ENCODE peak calls at places on chromosomes 7 and 10, in five cellular contexts. One of them, this sample, is unnamed.

GRCh38 chr10:86876748-86877147 is 80.7 kb downstream of the MMRN2 start:
- DNase-seq in CD4-positive, alpha-beta T cell: no peak
- DNase-seq in HFF-Myc: peak
- DNase-seq in cardiac fibroblast: peak
- DNase-seq in GM20000: no peak
- DNase-seq in this sample: no peak

GRCh38 chr10:99958287-99958686 is 51.5 kb downstream of the DNMBP start:
- DNase-seq in CD4-positive, alpha-beta T cell: no peak
- DNase-seq in HFF-Myc: no peak
- DNase-seq in cardiac fibroblast: no peak
- DNase-seq in GM20000: no peak
- DNase-seq in this sample: no peak

GRCh38 chr10:33553951-33554571 is 219.6 kb upstream of the NRP1 start:
- DNase-seq in CD4-positive, alpha-beta T cell: no peak
- DNase-seq in HFF-Myc: no peak
- DNase-seq in cardiac fibroblast: no peak
- DNase-seq in GM20000: no peak
- DNase-seq in this sample: no peak

GRCh38 chr7:6446977-6447588 is 671 bp downstream of the DAGLB start:
- DNase-seq in CD4-positive, alpha-beta T cell: peak
- DNase-seq in HFF-Myc: peak
- DNase-seq in cardiac fibroblast: peak
- DNase-seq in GM20000: no peak
- DNase-seq in this sample: no peak

GRCh38 chr10:92594194-92594593 is 1.3 kb downstream of the KIF11 start:
- DNase-seq in CD4-positive, alpha-beta T cell: no peak
- DNase-seq in HFF-Myc: no peak
- DNase-seq in cardiac fibroblast: peak
- DNase-seq in GM20000: no peak
- DNase-seq in this sample: no peak

GRCh38 chr7:77651544-77652162 is 44.6 kb upstream of the RSBN1L start:
- DNase-seq in CD4-positive, alpha-beta T cell: no peak
- DNase-seq in HFF-Myc: no peak
- DNase-seq in cardiac fibroblast: peak
- DNase-seq in GM20000: peak
- DNase-seq in this sample: no peak

GRCh38 chr10:49271346-49271745 is 27.6 kb upstream of the C10orf71 start:
- DNase-seq in CD4-positive, alpha-beta T cell: no peak
- DNase-seq in HFF-Myc: no peak
- DNase-seq in cardiac fibroblast: no peak
- DNase-seq in GM20000: no peak
- DNase-seq in this sample: no peak

GRCh38 chr7:35716038-35716803 is 21.3 kb upstream of the HERPUD2 start:
- DNase-seq in CD4-positive, alpha-beta T cell: no peak
- DNase-seq in HFF-Myc: no peak
- DNase-seq in cardiac fibroblast: no peak
- DNase-seq in GM20000: no peak
- DNase-seq in this sample: no peak

GRCh38 chr7:141688038-141688437 is 13.9 kb downstream of the DENND11 start:
- DNase-seq in CD4-positive, alpha-beta T cell: no peak
- DNase-seq in HFF-Myc: no peak
- DNase-seq in cardiac fibroblast: no peak
- DNase-seq in GM20000: no peak
- DNase-seq in this sample: no peak

GRCh38 chr10:110172155-110172554 is 35.2 kb upstream of the MXI1 start:
- DNase-seq in CD4-positive, alpha-beta T cell: no peak
- DNase-seq in HFF-Myc: no peak
- DNase-seq in cardiac fibroblast: no peak
- DNase-seq in GM20000: no peak
- DNase-seq in this sample: no peak

GRCh38 chr10:34489973-34490372 is 325.1 kb downstream of the PARD3 start:
- DNase-seq in CD4-positive, alpha-beta T cell: no peak
- DNase-seq in HFF-Myc: peak
- DNase-seq in cardiac fibroblast: peak
- DNase-seq in GM20000: no peak
- DNase-seq in this sample: no peak

GRCh38 chr10:129963831-129964501 is at the start of gene EBF3:
- DNase-seq in CD4-positive, alpha-beta T cell: peak
- DNase-seq in HFF-Myc: no peak
- DNase-seq in cardiac fibroblast: peak
- DNase-seq in GM20000: peak
- DNase-seq in this sample: no peak

GRCh38 chr10:103442031-103442461 is 10.1 kb downstream of the CALHM2 start:
- DNase-seq in CD4-positive, alpha-beta T cell: no peak
- DNase-seq in HFF-Myc: no peak
- DNase-seq in cardiac fibroblast: peak
- DNase-seq in GM20000: no peak
- DNase-seq in this sample: no peak

GRCh38 chr7:23802720-23803397 is 92.8 kb downstream of the STK31 start:
- DNase-seq in CD4-positive, alpha-beta T cell: no peak
- DNase-seq in HFF-Myc: no peak
- DNase-seq in cardiac fibroblast: no peak
- DNase-seq in GM20000: no peak
- DNase-seq in this sample: no peak

GRCh38 chr7:3673524-3673923 is 372.5 kb downstream of the SDK1 start:
- DNase-seq in CD4-positive, alpha-beta T cell: peak
- DNase-seq in HFF-Myc: no peak
- DNase-seq in cardiac fibroblast: peak
- DNase-seq in GM20000: no peak
- DNase-seq in this sample: no peak

GRCh38 chr10:131651674-131652093 is 249.1 kb upstream of the PPP2R2D start:
- DNase-seq in CD4-positive, alpha-beta T cell: no peak
- DNase-seq in HFF-Myc: no peak
- DNase-seq in cardiac fibroblast: no peak
- DNase-seq in GM20000: no peak
- DNase-seq in this sample: no peak

GRCh38 chr7:27158436-27159277 is 2.2 kb upstream of the HOXA7 start:
- DNase-seq in CD4-positive, alpha-beta T cell: no peak
- DNase-seq in HFF-Myc: no peak
- DNase-seq in cardiac fibroblast: no peak
- DNase-seq in GM20000: no peak
- DNase-seq in this sample: no peak

GRCh38 chr7:129797224-129797789 is 155.5 kb downstream of the UBE2H start:
- DNase-seq in CD4-positive, alpha-beta T cell: no peak
- DNase-seq in HFF-Myc: no peak
- DNase-seq in cardiac fibroblast: no peak
- DNase-seq in GM20000: no peak
- DNase-seq in this sample: no peak

GRCh38 chr10:62866451-62866850 is 50.3 kb upstream of the EGR2 start:
- DNase-seq in CD4-positive, alpha-beta T cell: no peak
- DNase-seq in HFF-Myc: no peak
- DNase-seq in cardiac fibroblast: peak
- DNase-seq in GM20000: no peak
- DNase-seq in this sample: no peak

GRCh38 chr10:72951760-72952159 is 2.8 kb downstream of the PLA2G12B start:
- DNase-seq in CD4-positive, alpha-beta T cell: no peak
- DNase-seq in HFF-Myc: no peak
- DNase-seq in cardiac fibroblast: no peak
- DNase-seq in GM20000: no peak
- DNase-seq in this sample: no peak

GRCh38 chr10:115653473-115653872 is 560.3 kb downstream of the ATRNL1 start:
- DNase-seq in CD4-positive, alpha-beta T cell: no peak
- DNase-seq in HFF-Myc: no peak
- DNase-seq in cardiac fibroblast: no peak
- DNase-seq in GM20000: no peak
- DNase-seq in this sample: no peak

GRCh38 chr10:5488272-5489161 is 10.9 kb downstream of the CALML5 start:
- DNase-seq in CD4-positive, alpha-beta T cell: no peak
- DNase-seq in HFF-Myc: no peak
- DNase-seq in cardiac fibroblast: no peak
- DNase-seq in GM20000: no peak
- DNase-seq in this sample: no peak

GRCh38 chr10:91785851-91786250 is 12.4 kb upstream of the TNKS2 start:
- DNase-seq in CD4-positive, alpha-beta T cell: no peak
- DNase-seq in HFF-Myc: no peak
- DNase-seq in cardiac fibroblast: no peak
- DNase-seq in GM20000: no peak
- DNase-seq in this sample: no peak

GRCh38 chr7:135998081-135998480 is 20.9 kb upstream of the MTPN start:
- DNase-seq in CD4-positive, alpha-beta T cell: no peak
- DNase-seq in HFF-Myc: no peak
- DNase-seq in cardiac fibroblast: no peak
- DNase-seq in GM20000: no peak
- DNase-seq in this sample: no peak

GRCh38 chr7:124667312-124667711 is 98.3 kb downstream of the GPR37 start:
- DNase-seq in CD4-positive, alpha-beta T cell: no peak
- DNase-seq in HFF-Myc: no peak
- DNase-seq in cardiac fibroblast: no peak
- DNase-seq in GM20000: no peak
- DNase-seq in this sample: no peak

GRCh38 chr10:132785433-132786278 is at the start of gene NKX6-2:
- DNase-seq in CD4-positive, alpha-beta T cell: no peak
- DNase-seq in HFF-Myc: no peak
- DNase-seq in cardiac fibroblast: no peak
- DNase-seq in GM20000: no peak
- DNase-seq in this sample: no peak

GRCh38 chr7:127514499-127514898 is 70.9 kb downstream of the GCC1 start:
- DNase-seq in CD4-positive, alpha-beta T cell: no peak
- DNase-seq in HFF-Myc: peak
- DNase-seq in cardiac fibroblast: peak
- DNase-seq in GM20000: peak
- DNase-seq in this sample: no peak

GRCh38 chr10:44312401-44312800 is 72.5 kb downstream of the CXCL12 start:
- DNase-seq in CD4-positive, alpha-beta T cell: no peak
- DNase-seq in HFF-Myc: no peak
- DNase-seq in cardiac fibroblast: no peak
- DNase-seq in GM20000: peak
- DNase-seq in this sample: no peak

GRCh38 chr7:77416621-77417371 is 647 bp upstream of the GSAP start:
- DNase-seq in CD4-positive, alpha-beta T cell: peak
- DNase-seq in HFF-Myc: no peak
- DNase-seq in cardiac fibroblast: no peak
- DNase-seq in GM20000: no peak
- DNase-seq in this sample: no peak

GRCh38 chr10:110207805-110208613 is 604 bp downstream of the MXI1 start:
- DNase-seq in CD4-positive, alpha-beta T cell: peak
- DNase-seq in HFF-Myc: no peak
- DNase-seq in cardiac fibroblast: peak
- DNase-seq in GM20000: peak
- DNase-seq in this sample: peak

GRCh38 chr10:70693619-70694286 is 21.4 kb downstream of the ADAMTS14 start:
- DNase-seq in CD4-positive, alpha-beta T cell: no peak
- DNase-seq in HFF-Myc: peak
- DNase-seq in cardiac fibroblast: peak
- DNase-seq in GM20000: no peak
- DNase-seq in this sample: no peak

GRCh38 chr10:76881477-76882220 is 756.0 kb downstream of the KCNMA1 start:
- DNase-seq in CD4-positive, alpha-beta T cell: no peak
- DNase-seq in HFF-Myc: peak
- DNase-seq in cardiac fibroblast: peak
- DNase-seq in GM20000: no peak
- DNase-seq in this sample: no peak

GRCh38 chr10:4280481-4281206 is 495.6 kb upstream of the KLF6 start:
- DNase-seq in CD4-positive, alpha-beta T cell: no peak
- DNase-seq in HFF-Myc: peak
- DNase-seq in cardiac fibroblast: peak
- DNase-seq in GM20000: no peak
- DNase-seq in this sample: no peak

DNA sequence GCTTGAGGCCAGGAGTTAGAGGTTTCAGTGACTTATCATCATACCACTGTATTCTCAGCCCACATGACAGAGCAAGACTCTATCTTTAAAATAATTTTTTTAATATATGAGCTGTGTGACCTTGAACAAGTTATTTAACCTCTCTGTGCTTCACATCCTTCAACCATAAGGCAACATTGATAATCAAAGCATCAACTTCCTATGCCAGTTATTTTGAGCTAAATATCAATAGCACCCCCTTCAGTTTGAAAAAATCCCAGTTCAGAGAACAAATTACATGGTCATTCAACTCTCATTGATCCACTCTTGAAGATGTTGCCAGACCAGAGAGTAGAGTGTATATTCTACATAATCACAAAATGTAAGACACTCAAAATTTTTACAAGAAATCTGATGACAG is 53.0 kb downstream of the ASNS start:
- DNase-seq in CD4-positive, alpha-beta T cell: no peak
- DNase-seq in HFF-Myc: no peak
- DNase-seq in cardiac fibroblast: no peak
- DNase-seq in GM20000: no peak
- DNase-seq in this sample: no peak
- TF ChIP-seq CTCF in CD4-positive, alpha-beta T cell: no peak
- TF ChIP-seq CTCF in HFF-Myc: no peak
- TF ChIP-seq CTCF in cardiac fibroblast: no peak
- TF ChIP-seq CTCF in GM20000: no peak
- TF ChIP-seq CTCF in this sample: no peak

DNA sequence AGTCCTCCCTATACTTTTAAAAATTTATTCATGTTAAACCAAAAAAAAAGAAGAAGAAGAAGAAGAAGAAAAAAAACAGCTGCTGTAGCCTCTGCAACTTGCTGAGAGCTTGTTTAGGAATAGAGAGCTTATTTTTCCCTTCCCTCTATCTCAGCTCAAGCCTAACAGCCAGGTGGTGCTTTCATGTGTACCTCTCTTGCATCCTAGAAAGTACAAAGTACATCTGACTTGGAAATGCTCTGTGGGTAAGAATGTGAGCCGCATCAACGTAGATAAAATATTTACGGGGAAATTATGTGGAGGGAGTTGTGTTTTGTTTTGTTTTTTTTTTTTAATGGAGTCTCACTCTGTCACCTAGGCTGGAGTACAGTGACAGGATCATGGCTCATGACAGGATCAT is 99.6 kb downstream of the PLXDC2 start:
- DNase-seq in CD4-positive, alpha-beta T cell: no peak
- DNase-seq in HFF-Myc: no peak
- DNase-seq in cardiac fibroblast: no peak
- DNase-seq in GM20000: no peak
- DNase-seq in this sample: no peak
- TF ChIP-seq CTCF in CD4-positive, alpha-beta T cell: no peak
- TF ChIP-seq CTCF in HFF-Myc: no peak
- TF ChIP-seq CTCF in cardiac fibroblast: no peak
- TF ChIP-seq CTCF in GM20000: no peak
- TF ChIP-seq CTCF in this sample: no peak

GRCh38 chr7:106003525-106004064 is 40.5 kb downstream of the CDHR3 start:
- DNase-seq in CD4-positive, alpha-beta T cell: no peak
- DNase-seq in HFF-Myc: no peak
- DNase-seq in cardiac fibroblast: no peak
- DNase-seq in GM20000: no peak
- DNase-seq in this sample: no peak

GRCh38 chr7:106006906-106007305 is 43.8 kb downstream of the CDHR3 start:
- DNase-seq in CD4-positive, alpha-beta T cell: no peak
- DNase-seq in HFF-Myc: no peak
- DNase-seq in cardiac fibroblast: no peak
- DNase-seq in GM20000: no peak
- DNase-seq in this sample: no peak

GRCh38 chr7:105996860-105997737 is 34.0 kb downstream of the CDHR3 start:
- DNase-seq in CD4-positive, alpha-beta T cell: no peak
- DNase-seq in HFF-Myc: no peak
- DNase-seq in cardiac fibroblast: no peak
- DNase-seq in GM20000: no peak
- DNase-seq in this sample: no peak

GRCh38 chr7:105999256-105999655 is 36.2 kb downstream of the CDHR3 start:
- DNase-seq in CD4-positive, alpha-beta T cell: no peak
- DNase-seq in HFF-Myc: no peak
- DNase-seq in cardiac fibroblast: no peak
- DNase-seq in GM20000: no peak
- DNase-seq in this sample: no peak

GRCh38 chr7:106001196-106001595 is 38.1 kb downstream of the CDHR3 start:
- DNase-seq in CD4-positive, alpha-beta T cell: no peak
- DNase-seq in HFF-Myc: no peak
- DNase-seq in cardiac fibroblast: no peak
- DNase-seq in GM20000: no peak
- DNase-seq in this sample: no peak
- TF ChIP-seq CTCF in CD4-positive, alpha-beta T cell: no peak
- TF ChIP-seq CTCF in HFF-Myc: no peak
- TF ChIP-seq CTCF in cardiac fibroblast: no peak
- TF ChIP-seq CTCF in GM20000: no peak
- TF ChIP-seq CTCF in this sample: no peak

GRCh38 chr7:138885383-138886147 is 87.6 kb upstream of the ATP6V0A4 start:
- DNase-seq in CD4-positive, alpha-beta T cell: no peak
- DNase-seq in HFF-Myc: no peak
- DNase-seq in cardiac fibroblast: no peak
- DNase-seq in GM20000: no peak
- DNase-seq in this sample: no peak
- TF ChIP-seq CTCF in CD4-positive, alpha-beta T cell: no peak
- TF ChIP-seq CTCF in HFF-Myc: no peak
- TF ChIP-seq CTCF in cardiac fibroblast: no peak
- TF ChIP-seq CTCF in GM20000: no peak
- TF ChIP-seq CTCF in this sample: no peak